ENCODE peak calls at places on chromosome 1, in eight cellular contexts. One of them, this sample, is unnamed.

GRCh38 chr1:31434979-31435378 is 22.0 kb downstream of the SERINC2 start:
- DNase-seq in GM13976: no peak
- DNase-seq in foreskin fibroblast: peak
- DNase-seq in AG04449: no peak
- DNase-seq in CD4-positive, alpha-beta T cell: no peak
- DNase-seq in PC-9: no peak
- DNase-seq in stimulated activated naive B cell treated with anti-CD40 and anti-IgM and Interleukin-4, amounts not matched to agents 10 μg/mL and 1 μg/mL and 100 μg/mL, for 72 hours: no peak
- DNase-seq in mesenchymal stem cell: no peak
- DNase-seq in this sample: no peak

GRCh38 chr1:209266590-209267172 is 316.8 kb upstream of the CAMK1G start:
- DNase-seq in GM13976: no peak
- DNase-seq in foreskin fibroblast: peak
- DNase-seq in AG04449: no peak
- DNase-seq in CD4-positive, alpha-beta T cell: no peak
- DNase-seq in PC-9: peak
- DNase-seq in stimulated activated naive B cell treated with anti-CD40 and anti-IgM and Interleukin-4, amounts not matched to agents 10 μg/mL and 1 μg/mL and 100 μg/mL, for 72 hours: no peak
- DNase-seq in mesenchymal stem cell: peak
- DNase-seq in this sample: no peak

GRCh38 chr1:33758698-33759097 is 105.2 kb upstream of the HMGB4 start:
- DNase-seq in GM13976: no peak
- DNase-seq in foreskin fibroblast: peak
- DNase-seq in AG04449: peak
- DNase-seq in CD4-positive, alpha-beta T cell: no peak
- DNase-seq in PC-9: no peak
- DNase-seq in stimulated activated naive B cell treated with anti-CD40 and anti-IgM and Interleukin-4, amounts not matched to agents 10 μg/mL and 1 μg/mL and 100 μg/mL, for 72 hours: no peak
- DNase-seq in mesenchymal stem cell: no peak
- DNase-seq in this sample: no peak

GRCh38 chr1:58895559-58896135 is 111.8 kb upstream of the JUN start:
- DNase-seq in GM13976: no peak
- DNase-seq in foreskin fibroblast: no peak
- DNase-seq in AG04449: no peak
- DNase-seq in CD4-positive, alpha-beta T cell: no peak
- DNase-seq in PC-9: no peak
- DNase-seq in stimulated activated naive B cell treated with anti-CD40 and anti-IgM and Interleukin-4, amounts not matched to agents 10 μg/mL and 1 μg/mL and 100 μg/mL, for 72 hours: no peak
- DNase-seq in mesenchymal stem cell: no peak
- DNase-seq in this sample: no peak

GRCh38 chr1:54207287-54207686 is 7.3 kb downstream of the MRPL37 start:
- DNase-seq in GM13976: no peak
- DNase-seq in foreskin fibroblast: no peak
- DNase-seq in AG04449: no peak
- DNase-seq in CD4-positive, alpha-beta T cell: no peak
- DNase-seq in PC-9: no peak
- DNase-seq in stimulated activated naive B cell treated with anti-CD40 and anti-IgM and Interleukin-4, amounts not matched to agents 10 μg/mL and 1 μg/mL and 100 μg/mL, for 72 hours: no peak
- DNase-seq in mesenchymal stem cell: no peak
- DNase-seq in this sample: no peak

GRCh38 chr1:25082216-25082899 is 149.9 kb downstream of the SYF2 start:
- DNase-seq in GM13976: no peak
- DNase-seq in foreskin fibroblast: no peak
- DNase-seq in AG04449: no peak
- DNase-seq in CD4-positive, alpha-beta T cell: no peak
- DNase-seq in PC-9: no peak
- DNase-seq in stimulated activated naive B cell treated with anti-CD40 and anti-IgM and Interleukin-4, amounts not matched to agents 10 μg/mL and 1 μg/mL and 100 μg/mL, for 72 hours: no peak
- DNase-seq in mesenchymal stem cell: no peak
- DNase-seq in this sample: no peak

GRCh38 chr1:112579801-112580510 is 39.0 kb downstream of the ST7L start:
- DNase-seq in GM13976: no peak
- DNase-seq in foreskin fibroblast: peak
- DNase-seq in AG04449: peak
- DNase-seq in CD4-positive, alpha-beta T cell: no peak
- DNase-seq in PC-9: no peak
- DNase-seq in stimulated activated naive B cell treated with anti-CD40 and anti-IgM and Interleukin-4, amounts not matched to agents 10 μg/mL and 1 μg/mL and 100 μg/mL, for 72 hours: no peak
- DNase-seq in mesenchymal stem cell: peak
- DNase-seq in this sample: no peak

GRCh38 chr1:84450916-84451315 is 28.1 kb upstream of the RPF1 start:
- DNase-seq in GM13976: no peak
- DNase-seq in foreskin fibroblast: peak
- DNase-seq in AG04449: no peak
- DNase-seq in CD4-positive, alpha-beta T cell: no peak
- DNase-seq in PC-9: no peak
- DNase-seq in stimulated activated naive B cell treated with anti-CD40 and anti-IgM and Interleukin-4, amounts not matched to agents 10 μg/mL and 1 μg/mL and 100 μg/mL, for 72 hours: no peak
- DNase-seq in mesenchymal stem cell: no peak
- DNase-seq in this sample: no peak

GRCh38 chr1:16083486-16083885 is 10.0 kb upstream of the FAM131C start:
- DNase-seq in GM13976: no peak
- DNase-seq in foreskin fibroblast: no peak
- DNase-seq in AG04449: no peak
- DNase-seq in CD4-positive, alpha-beta T cell: no peak
- DNase-seq in PC-9: no peak
- DNase-seq in stimulated activated naive B cell treated with anti-CD40 and anti-IgM and Interleukin-4, amounts not matched to agents 10 μg/mL and 1 μg/mL and 100 μg/mL, for 72 hours: no peak
- DNase-seq in mesenchymal stem cell: no peak
- DNase-seq in this sample: no peak

GRCh38 chr1:245055752-245056151 is 99.0 kb upstream of the KIF26B start:
- DNase-seq in GM13976: no peak
- DNase-seq in foreskin fibroblast: no peak
- DNase-seq in AG04449: no peak
- DNase-seq in CD4-positive, alpha-beta T cell: no peak
- DNase-seq in PC-9: no peak
- DNase-seq in stimulated activated naive B cell treated with anti-CD40 and anti-IgM and Interleukin-4, amounts not matched to agents 10 μg/mL and 1 μg/mL and 100 μg/mL, for 72 hours: no peak
- DNase-seq in mesenchymal stem cell: no peak
- DNase-seq in this sample: no peak

GRCh38 chr1:46303872-46304326 is 401 bp downstream of the UQCRH start:
- DNase-seq in GM13976: no peak
- DNase-seq in foreskin fibroblast: no peak
- DNase-seq in AG04449: no peak
- DNase-seq in CD4-positive, alpha-beta T cell: no peak
- DNase-seq in PC-9: no peak
- DNase-seq in stimulated activated naive B cell treated with anti-CD40 and anti-IgM and Interleukin-4, amounts not matched to agents 10 μg/mL and 1 μg/mL and 100 μg/mL, for 72 hours: no peak
- DNase-seq in mesenchymal stem cell: no peak
- DNase-seq in this sample: no peak

GRCh38 chr1:109275706-109276345 is 7.1 kb downstream of the PSRC1 start:
- DNase-seq in GM13976: no peak
- DNase-seq in foreskin fibroblast: peak
- DNase-seq in AG04449: no peak
- DNase-seq in CD4-positive, alpha-beta T cell: no peak
- DNase-seq in PC-9: no peak
- DNase-seq in stimulated activated naive B cell treated with anti-CD40 and anti-IgM and Interleukin-4, amounts not matched to agents 10 μg/mL and 1 μg/mL and 100 μg/mL, for 72 hours: no peak
- DNase-seq in mesenchymal stem cell: peak
- DNase-seq in this sample: no peak

GRCh38 chr1:211680752-211681327 is 5.4 kb upstream of the NEK2 start:
- DNase-seq in GM13976: peak
- DNase-seq in foreskin fibroblast: peak
- DNase-seq in AG04449: peak
- DNase-seq in CD4-positive, alpha-beta T cell: peak
- DNase-seq in PC-9: peak
- DNase-seq in stimulated activated naive B cell treated with anti-CD40 and anti-IgM and Interleukin-4, amounts not matched to agents 10 μg/mL and 1 μg/mL and 100 μg/mL, for 72 hours: peak
- DNase-seq in mesenchymal stem cell: peak
- DNase-seq in this sample: peak

GRCh38 chr1:48853006-48853405 is 76.3 kb upstream of the BEND5 start:
- DNase-seq in GM13976: no peak
- DNase-seq in foreskin fibroblast: peak
- DNase-seq in AG04449: peak
- DNase-seq in CD4-positive, alpha-beta T cell: no peak
- DNase-seq in PC-9: peak
- DNase-seq in stimulated activated naive B cell treated with anti-CD40 and anti-IgM and Interleukin-4, amounts not matched to agents 10 μg/mL and 1 μg/mL and 100 μg/mL, for 72 hours: no peak
- DNase-seq in mesenchymal stem cell: peak
- DNase-seq in this sample: no peak

GRCh38 chr1:44688760-44689446 is 14.4 kb downstream of the ARMH1 start:
- DNase-seq in GM13976: no peak
- DNase-seq in foreskin fibroblast: no peak
- DNase-seq in AG04449: no peak
- DNase-seq in CD4-positive, alpha-beta T cell: no peak
- DNase-seq in PC-9: no peak
- DNase-seq in stimulated activated naive B cell treated with anti-CD40 and anti-IgM and Interleukin-4, amounts not matched to agents 10 μg/mL and 1 μg/mL and 100 μg/mL, for 72 hours: no peak
- DNase-seq in mesenchymal stem cell: no peak
- DNase-seq in this sample: no peak

This sample was measured in 8988T.